ENCODE peak calls at places on chromosome 20, in five cellular contexts. One of them, this sample, is unnamed.

GRCh38 chr20:40160151-40160550 is 528.9 kb downstream of the MAFB start:
- DNase-seq in epithelial cell of esophagus: peak
- DNase-seq in Calu3: peak
- DNase-seq in activated naive CD4-positive, alpha-beta T cell: no peak
- DNase-seq in omental fat pad: no peak
- DNase-seq in this sample: peak

GRCh38 chr20:53493201-53493908 is 100.3 kb downstream of the ZNF217 start:
- DNase-seq in epithelial cell of esophagus: no peak
- DNase-seq in Calu3: no peak
- DNase-seq in activated naive CD4-positive, alpha-beta T cell: no peak
- DNase-seq in omental fat pad: no peak
- DNase-seq in this sample: no peak

GRCh38 chr20:34713194-34713943 is 9.2 kb downstream of the TP53INP2 start:
- DNase-seq in epithelial cell of esophagus: peak
- DNase-seq in Calu3: peak
- DNase-seq in activated naive CD4-positive, alpha-beta T cell: no peak
- DNase-seq in omental fat pad: no peak
- DNase-seq in this sample: no peak

GRCh38 chr20:32582659-32583580 is 2.2 kb downstream of the NOL4L start:
- DNase-seq in epithelial cell of esophagus: no peak
- DNase-seq in Calu3: no peak
- DNase-seq in activated naive CD4-positive, alpha-beta T cell: no peak
- DNase-seq in omental fat pad: no peak
- DNase-seq in this sample: peak

GRCh38 chr20:61756966-61757677 is 308.6 kb downstream of the TAF4 start:
- DNase-seq in epithelial cell of esophagus: no peak
- DNase-seq in Calu3: no peak
- DNase-seq in activated naive CD4-positive, alpha-beta T cell: no peak
- DNase-seq in omental fat pad: no peak
- DNase-seq in this sample: no peak

GRCh38 chr20:32479012-32479411 is 106.1 kb downstream of the NOL4L start:
- DNase-seq in epithelial cell of esophagus: no peak
- DNase-seq in Calu3: no peak
- DNase-seq in activated naive CD4-positive, alpha-beta T cell: no peak
- DNase-seq in omental fat pad: no peak
- DNase-seq in this sample: no peak

GRCh38 chr20:39850821-39851330 is 838.2 kb downstream of the MAFB start:
- DNase-seq in epithelial cell of esophagus: no peak
- DNase-seq in Calu3: no peak
- DNase-seq in activated naive CD4-positive, alpha-beta T cell: no peak
- DNase-seq in omental fat pad: no peak
- DNase-seq in this sample: no peak

GRCh38 chr20:63847374-63848002 is 13.8 kb upstream of the ABHD16B start:
- DNase-seq in epithelial cell of esophagus: no peak
- DNase-seq in Calu3: no peak
- DNase-seq in activated naive CD4-positive, alpha-beta T cell: no peak
- DNase-seq in omental fat pad: no peak
- DNase-seq in this sample: no peak

GRCh38 chr20:57117296-57117695 is 149.1 kb downstream of the BMP7 start:
- DNase-seq in epithelial cell of esophagus: no peak
- DNase-seq in Calu3: no peak
- DNase-seq in activated naive CD4-positive, alpha-beta T cell: no peak
- DNase-seq in omental fat pad: no peak
- DNase-seq in this sample: no peak

GRCh38 chr20:41248371-41249024 is 69.0 kb downstream of the ZHX3 start:
- DNase-seq in epithelial cell of esophagus: no peak
- DNase-seq in Calu3: no peak
- DNase-seq in activated naive CD4-positive, alpha-beta T cell: no peak
- DNase-seq in omental fat pad: no peak
- DNase-seq in this sample: no peak